ENCODE peak calls at places on chromosomes 13 and 19, in eight cellular contexts. W, O, U, N, X, R, T and D are unnamed samples.

GRCh38 chr19:16204005-16204294 is 6.2 kb downstream of the AP1M1 start:
- DNase-seq in W (no peak), O (no peak), U (no peak), N (no peak), X (peak), R (no peak), T (no peak), D (no peak)

GRCh38 chr19:45952691-45953505 is 20.8 kb downstream of the NOVA2 start:
- DNase-seq in W (no peak), O (no peak), U (no peak), N (no peak), X (no peak), R (peak), T (no peak), D (no peak)

GRCh38 chr19:52945652-52946321 is 16.9 kb downstream of the ZNF816 start:
- DNase-seq in W (no peak), O (no peak), U (no peak), N (no peak), X (no peak), R (no peak), T (no peak), D (no peak)

GRCh38 chr19:16052353-16052752 is 23.9 kb upstream of the TPM4 start:
- DNase-seq in W (no peak), O (no peak), U (no peak), N (no peak), X (no peak), R (no peak), T (no peak), D (no peak)

GRCh38 chr13:63517376-63517775 is 2101.7 kb upstream of the PCDH20 start:
- DNase-seq in W (no peak), O (no peak), U (peak), N (no peak), X (no peak), R (no peak), T (no peak), D (no peak)

GRCh38 chr13:112161441-112162301 is 94.7 kb downstream of the SOX1 start:
- DNase-seq in W (no peak), O (no peak), U (no peak), N (no peak), X (no peak), R (no peak), T (peak), D (peak)

GRCh38 chr19:34232566-34233481 is 21.5 kb upstream of the GARRE1 start:
- DNase-seq in W (no peak), O (no peak), U (no peak), N (peak), X (peak), R (peak), T (no peak), D (no peak)

GRCh38 chr13:114076329-114076761 is 56.1 kb downstream of the RASA3 start:
- DNase-seq in W (no peak), O (no peak), U (no peak), N (no peak), X (peak), R (no peak), T (peak), D (peak)

GRCh38 chr13:41017153-41017552 is 2.0 kb downstream of the ELF1 start:
- DNase-seq in W (no peak), O (no peak), U (no peak), N (no peak), X (no peak), R (peak), T (no peak), D (no peak)

GRCh38 chr19:56108447-56109195 is 12.5 kb downstream of the ZNF787 start:
- DNase-seq in W (no peak), O (no peak), U (no peak), N (no peak), X (no peak), R (peak), T (peak), D (no peak)

GRCh38 chr13:109427148-109427547 is 359.2 kb downstream of the IRS2 start:
- DNase-seq in W (no peak), O (no peak), U (no peak), N (no peak), X (no peak), R (no peak), T (no peak), D (no peak)

GRCh38 chr13:46751811-46752635 is 44.9 kb downstream of the ESD start:
- DNase-seq in W (peak), O (no peak), U (no peak), N (no peak), X (no peak), R (no peak), T (no peak), D (no peak)

GRCh38 chr13:41547253-41548000 is 90.1 kb downstream of the RGCC start:
- DNase-seq in W (no peak), O (no peak), U (no peak), N (peak), X (peak), R (peak), T (no peak), D (no peak)

GRCh38 chr13:22120646-22121045 is 449.8 kb downstream of the FGF9 start:
- DNase-seq in W (no peak), O (no peak), U (no peak), N (no peak), X (no peak), R (no peak), T (no peak), D (no peak)

GRCh38 chr13:48862572-48862971 is 113.1 kb upstream of the FNDC3A start:
- DNase-seq in W (no peak), O (no peak), U (no peak), N (no peak), X (no peak), R (no peak), T (no peak), D (no peak)

GRCh38 chr13:59016250-59016649 is 1147.5 kb downstream of the DIAPH3 start:
- DNase-seq in W (no peak), O (no peak), U (no peak), N (no peak), X (no peak), R (no peak), T (no peak), D (no peak)

GRCh38 chr13:73039201-73040108 is 19.4 kb upstream of the KLF5 start:
- DNase-seq in W (no peak), O (no peak), U (no peak), N (no peak), X (no peak), R (no peak), T (no peak), D (no peak)

GRCh38 chr13:50991624-50992610 is 82.3 kb downstream of the RNASEH2B start:
- DNase-seq in W (no peak), O (no peak), U (no peak), N (no peak), X (no peak), R (no peak), T (no peak), D (no peak)

GRCh38 chr19:42403586-42403985 is 13.5 kb upstream of the CNFN start:
- DNase-seq in W (no peak), O (no peak), U (no peak), N (no peak), X (no peak), R (no peak), T (no peak), D (no peak)

GRCh38 chr13:51729853-51730553 is 74.0 kb downstream of the DHRS12 start:
- DNase-seq in W (no peak), O (no peak), U (no peak), N (no peak), X (no peak), R (no peak), T (no peak), D (no peak)

GRCh38 chr19:2550431-2551171 is 74.7 kb downstream of the GADD45B start:
- DNase-seq in W (no peak), O (no peak), U (peak), N (peak), X (peak), R (no peak), T (peak), D (no peak)

GRCh38 chr19:50490991-50491472 is 14.4 kb upstream of the GARIN5A start:
- DNase-seq in W (no peak), O (no peak), U (no peak), N (no peak), X (no peak), R (no peak), T (peak), D (no peak)